ENCODE peak calls at places on chromosome 2, in four cellular contexts. H is GM12878, P is K562, A is HepG2. M is an unnamed sample.

GRCh38 chr2:184597571-184597980 is 753 bp upstream of the ZNF804A start:
- DNase-seq in H (no peak), P (no peak), A (no peak), M (peak; percentile 30)

GRCh38 chr2:223051580-223052375 is at the start of gene KCNE4:
- DNase-seq in H (no peak), P (no peak), A (no peak), M (no peak)

GRCh38 chr2:239021224-239021623 is 173.3 kb downstream of the TWIST2 start:
- DNase-seq in H (no peak), P (no peak), A (no peak), M (no peak)

GRCh38 chr2:240921319-240922233 is 15.4 kb downstream of the CROCC2 start:
- DNase-seq in H (no peak), P (no peak), A (no peak), M (no peak)

GRCh38 chr2:105746177-105747080 is 1.7 kb downstream of the NCK2 start:
- DNase-seq in H (peak; percentile 69), P (peak; percentile 42), A (peak; percentile 29), M (no peak)

GRCh38 chr2:67834482-67834881 is 228.3 kb downstream of the C1D start:
- DNase-seq in H (no peak), P (no peak), A (no peak), M (no peak)

GRCh38 chr2:192030289-192030688 is 164.4 kb downstream of the TMEFF2 start:
- DNase-seq in H (no peak), P (no peak), A (no peak), M (no peak)

GRCh38 chr2:39730685-39731302 is 48.3 kb downstream of the THUMPD2 start:
- DNase-seq in H (no peak), P (peak; percentile 41), A (peak; percentile 60), M (peak; percentile 32)

GRCh38 chr2:209773377-209773776 is 1.7 kb downstream of the UNC80 start:
- DNase-seq in H (no peak), P (no peak), A (no peak), M (no peak)

GRCh38 chr2:8545676-8546318 is 136.1 kb upstream of the ID2 start:
- DNase-seq in H (no peak), P (no peak), A (no peak), M (no peak)

GRCh38 chr2:205409403-205409802 is 272.9 kb upstream of the NRP2 start:
- DNase-seq in H (no peak), P (no peak), A (no peak), M (no peak)

GRCh38 chr2:72289736-72290135 is 142.1 kb upstream of the CYP26B1 start:
- DNase-seq in H (no peak), P (no peak), A (no peak), M (no peak)

GRCh38 chr2:72292433-72292832 is 144.8 kb upstream of the CYP26B1 start:
- DNase-seq in H (no peak), P (no peak), A (no peak), M (no peak)

GRCh38 chr2:72289283-72289682 is 141.6 kb upstream of the CYP26B1 start:
- DNase-seq in H (no peak), P (no peak), A (no peak), M (no peak)

GRCh38 chr2:72291059-72291458 is 143.4 kb upstream of the CYP26B1 start:
- DNase-seq in H (no peak), P (no peak), A (no peak), M (no peak)

GRCh38 chr2:72293620-72294019 is 146.0 kb upstream of the CYP26B1 start:
- DNase-seq in H (no peak), P (no peak), A (no peak), M (no peak)
- TF ChIP-seq FOXM1 in H (no peak), P (no peak), A (no peak), M (no peak)

DNA sequence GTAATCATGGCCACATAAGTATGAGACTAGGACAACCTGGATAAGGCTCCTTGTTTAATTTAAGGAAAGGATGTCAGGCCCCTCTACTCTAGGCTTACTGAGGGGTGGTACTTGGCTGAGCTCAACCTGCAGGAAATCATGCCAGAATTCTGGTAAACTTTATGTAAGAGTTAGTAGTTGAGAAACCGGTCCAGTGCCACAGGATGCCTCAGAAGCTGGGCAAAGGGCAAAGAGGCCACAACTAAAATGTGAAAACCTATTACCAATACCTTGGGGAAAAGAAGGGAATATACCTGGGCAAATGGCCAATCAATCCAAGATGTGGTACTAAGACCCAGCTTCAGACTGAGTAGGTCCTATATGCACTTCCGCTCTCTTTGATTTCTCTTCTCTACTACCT is 86.7 kb downstream of the ITSN2 start:
- DNase-seq in H (no peak), P (no peak), A (no peak), M (no peak)
- TF ChIP-seq FOXK2 in H (no peak), P (no peak), A (no peak), M (no peak)

GRCh38 chr2:26579025-26579722 is 62.0 kb downstream of the CIB4 start:
- DNase-seq in H (no peak), P (no peak), A (no peak), M (no peak)

GRCh38 chr2:26575836-26576564 is 65.2 kb downstream of the CIB4 start:
- DNase-seq in H (no peak), P (no peak), A (no peak), M (no peak)

GRCh38 chr2:26576565-26577441 is 64.4 kb downstream of the CIB4 start:
- DNase-seq in H (no peak), P (no peak), A (no peak), M (no peak)

GRCh38 chr2:26578581-26578980 is 62.6 kb downstream of the CIB4 start:
- DNase-seq in H (no peak), P (no peak), A (no peak), M (no peak)

DNA sequence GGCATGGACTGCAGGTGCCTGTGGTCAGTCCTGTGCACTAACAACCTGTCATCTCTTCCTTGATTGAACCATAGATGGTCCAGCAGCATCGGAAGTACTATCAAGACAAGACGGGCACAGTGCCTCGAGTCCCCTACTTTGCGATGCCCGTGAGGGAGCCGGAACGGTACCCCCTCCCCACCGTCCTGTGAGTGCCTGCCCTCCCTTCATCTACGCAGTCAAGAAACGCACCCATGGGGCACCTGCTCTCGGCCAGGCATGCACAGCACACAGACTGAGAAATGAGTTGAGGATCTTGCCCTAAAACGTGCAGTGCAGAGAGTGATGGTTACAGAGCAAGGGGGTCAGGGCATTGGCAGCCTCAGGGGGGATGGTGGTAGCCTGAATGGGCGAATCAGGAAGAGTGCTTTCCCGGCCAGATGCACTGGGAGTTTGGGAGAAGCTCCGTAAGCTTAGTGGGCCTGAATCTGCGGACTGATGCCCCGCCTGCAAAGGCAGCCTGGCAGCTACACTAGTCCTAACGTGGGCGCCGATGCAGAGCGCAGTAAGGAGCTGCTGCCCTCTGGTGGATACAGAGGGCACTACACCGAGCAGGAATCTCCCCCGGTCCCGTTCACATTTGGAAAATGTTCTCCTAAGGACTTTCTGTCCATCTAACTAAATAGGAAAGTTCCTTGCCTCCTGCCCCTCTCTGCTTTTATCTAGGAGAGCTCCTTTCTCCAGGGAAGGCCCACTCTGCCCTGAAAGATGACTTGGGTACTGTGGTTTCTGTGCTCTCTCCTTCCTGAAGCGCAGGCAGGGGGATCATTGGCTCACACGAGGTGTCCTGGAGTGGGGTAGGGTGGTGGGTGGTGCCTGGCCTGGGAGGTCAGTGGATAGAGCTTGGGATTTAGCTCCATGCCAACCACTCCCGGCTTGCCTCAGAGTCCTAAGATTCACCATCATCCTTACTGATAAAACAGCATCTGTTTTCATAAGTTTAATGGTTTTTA is 63.4 kb downstream of the CIB4 start:
- DNase-seq in H (no peak), P (peak; percentile 74), A (peak; percentile 35), M (peak; percentile 87)
- TF ChIP-seq FOXM1 in H (no peak), P (no peak), A (no peak), M (no peak)

GRCh38 chr2:233059547-233059796 is 670 bp upstream of the INPP5D start:
- DNase-seq in H (no peak), P (no peak), A (peak; percentile 61), M (no peak)

GRCh38 chr2:233059797-233060499 is at the start of gene INPP5D:
- DNase-seq in H (no peak), P (peak; percentile 26), A (peak; percentile 59), M (no peak)

GRCh38 chr2:233061007-233061590 is 957 bp downstream of the INPP5D start:
- DNase-seq in H (no peak), P (no peak), A (no peak), M (no peak)

GRCh38 chr2:233061591-233062446 is 1.7 kb downstream of the INPP5D start:
- DNase-seq in H (no peak), P (peak; percentile 34), A (peak; percentile 88), M (no peak)

GRCh38 chr2:233060500-233061006 is 411 bp downstream of the INPP5D start:
- DNase-seq in H (no peak), P (no peak), A (no peak), M (no peak)
- TF ChIP-seq FOXK2 in H (no peak), P (no peak), A (no peak), M (no peak)

DNA sequence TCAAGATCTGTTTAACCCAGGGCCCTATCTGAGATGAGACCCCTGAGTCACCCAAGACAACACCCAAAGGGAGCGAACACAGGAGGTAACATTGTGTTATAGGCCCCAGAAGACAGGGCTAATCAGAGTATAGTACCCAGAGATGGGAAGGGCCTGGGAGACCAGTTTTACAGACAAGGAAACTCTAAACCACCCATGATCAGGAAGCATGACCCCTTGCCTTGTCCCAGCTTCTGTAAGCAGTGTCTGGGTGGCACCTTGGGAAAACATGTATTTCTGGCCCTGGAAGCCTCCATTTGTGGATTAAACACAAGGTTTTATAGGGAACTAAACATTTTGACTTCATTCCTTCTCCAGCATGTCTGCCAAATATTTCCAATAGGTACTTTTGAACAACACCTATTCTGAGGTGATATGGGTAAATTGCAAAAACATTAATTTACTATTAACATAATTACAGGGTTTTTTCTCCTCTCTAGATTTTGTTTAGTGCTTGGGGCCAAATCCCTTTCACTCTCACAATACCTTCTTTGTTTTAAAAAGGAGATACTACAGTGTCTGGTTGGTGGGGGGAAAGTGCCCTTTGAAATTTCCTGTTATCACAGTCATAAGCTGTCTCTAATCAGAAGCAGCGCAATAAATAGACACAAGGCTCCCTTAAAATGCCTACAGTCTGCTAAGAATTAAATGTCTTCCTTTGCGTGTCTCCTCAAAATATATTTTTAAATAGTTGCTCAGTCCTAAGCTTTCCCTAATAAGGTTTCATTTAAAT is 341.1 kb downstream of the BCL11A start:
- DNase-seq in H (no peak), P (no peak), A (no peak), M (no peak)
- TF ChIP-seq FOXM1 in H (no peak), P (no peak), A (no peak), M (no peak)

GRCh38 chr2:73614997-73615396 is 27.2 kb downstream of the NAT8 start:
- DNase-seq in H (no peak), P (no peak), A (no peak), M (no peak)

GRCh38 chr2:73611867-73612266 is 30.4 kb downstream of the NAT8 start:
- DNase-seq in H (no peak), P (no peak), A (no peak), M (no peak)

GRCh38 chr2:73610111-73610510 is 32.1 kb downstream of the NAT8 start:
- DNase-seq in H (no peak), P (no peak), A (no peak), M (no peak)

GRCh38 chr2:73611193-73611592 is 31.0 kb downstream of the NAT8 start:
- DNase-seq in H (no peak), P (no peak), A (no peak), M (no peak)

DNA sequence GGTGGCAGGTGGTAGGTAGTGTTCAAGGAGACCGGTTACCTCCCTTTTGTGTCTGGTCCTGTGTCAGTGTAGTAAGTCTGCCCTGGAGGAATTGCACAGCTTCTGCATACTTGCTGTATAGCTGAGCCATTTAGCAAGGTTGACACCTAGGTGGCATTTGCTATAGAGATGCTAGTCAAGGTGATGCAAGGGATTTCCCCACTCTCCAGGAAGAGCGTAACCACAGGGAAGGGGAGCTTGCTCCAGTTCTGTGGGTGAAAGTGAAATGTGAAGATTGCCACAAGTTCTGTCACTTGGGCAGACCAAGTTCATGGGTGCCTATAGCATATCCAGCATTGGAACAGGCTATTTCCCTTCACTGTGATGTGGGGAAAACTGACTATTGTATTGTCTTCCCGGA is 28.1 kb downstream of the NAT8 start:
- DNase-seq in H (no peak), P (no peak), A (no peak), M (no peak)
- TF ChIP-seq FOXK2 in H (no peak), P (no peak), A (no peak), M (no peak)

M was measured in HEK293T.